ENCODE peak calls at places on chromosomes 16 and 17, in seven cellular contexts. One of them, this sample, is unnamed.

GRCh38 chr16:81945665-81946064 is 65.6 kb downstream of the SDR42E1 start:
- DNase-seq in AG04450: no peak
- DNase-seq in cardiac muscle cell: no peak
- DNase-seq in heart left ventricle: no peak
- DNase-seq in AG10803: peak
- DNase-seq in fibroblast of villous mesenchyme: peak
- DNase-seq in GM06990: no peak
- DNase-seq in this sample: no peak

GRCh38 chr17:55086635-55087058 is 118.1 kb downstream of the STXBP4 start:
- DNase-seq in AG10803: peak
- DNase-seq in AG04450: peak
- DNase-seq in GM06990: no peak
- DNase-seq in heart left ventricle: no peak
- DNase-seq in cardiac muscle cell: no peak
- DNase-seq in fibroblast of villous mesenchyme: peak
- DNase-seq in this sample: peak

GRCh38 chr17:17970699-17971430 is 1.3 kb downstream of the TOM1L2 start:
- DNase-seq in cardiac muscle cell: no peak
- DNase-seq in heart left ventricle: no peak
- DNase-seq in AG10803: no peak
- DNase-seq in AG04450: no peak
- DNase-seq in GM06990: no peak
- DNase-seq in fibroblast of villous mesenchyme: peak
- DNase-seq in this sample: no peak

GRCh38 chr16:69166221-69166833 is 20.6 kb upstream of the SNTB2 start:
- DNase-seq in cardiac muscle cell: peak
- DNase-seq in AG10803: no peak
- DNase-seq in heart left ventricle: no peak
- DNase-seq in GM06990: no peak
- DNase-seq in fibroblast of villous mesenchyme: peak
- DNase-seq in AG04450: peak
- DNase-seq in this sample: no peak

GRCh38 chr17:61403846-61404701 is 4.4 kb downstream of the TBX2 start:
- DNase-seq in heart left ventricle: no peak
- DNase-seq in fibroblast of villous mesenchyme: peak
- DNase-seq in cardiac muscle cell: no peak
- DNase-seq in GM06990: no peak
- DNase-seq in AG04450: no peak
- DNase-seq in AG10803: no peak
- DNase-seq in this sample: no peak

GRCh38 chr17:72516772-72517399 is 396.1 kb downstream of the SOX9 start:
- DNase-seq in AG04450: no peak
- DNase-seq in heart left ventricle: peak
- DNase-seq in cardiac muscle cell: no peak
- DNase-seq in AG10803: peak
- DNase-seq in fibroblast of villous mesenchyme: peak
- DNase-seq in GM06990: peak
- DNase-seq in this sample: no peak

GRCh38 chr17:72976971-72977767 is 115.3 kb downstream of the SLC39A11 start:
- DNase-seq in heart left ventricle: peak
- DNase-seq in GM06990: no peak
- DNase-seq in AG04450: peak
- DNase-seq in fibroblast of villous mesenchyme: peak
- DNase-seq in cardiac muscle cell: peak
- DNase-seq in AG10803: peak
- DNase-seq in this sample: peak

GRCh38 chr16:75110637-75111513 is 5.7 kb downstream of the LDHD start:
- DNase-seq in heart left ventricle: peak
- DNase-seq in AG10803: peak
- DNase-seq in cardiac muscle cell: peak
- DNase-seq in fibroblast of villous mesenchyme: peak
- DNase-seq in GM06990: peak
- DNase-seq in AG04450: peak
- DNase-seq in this sample: peak

GRCh38 chr17:47304191-47304590 is 19.6 kb upstream of the EFCAB13 start:
- DNase-seq in heart left ventricle: no peak
- DNase-seq in AG04450: no peak
- DNase-seq in AG10803: peak
- DNase-seq in GM06990: no peak
- DNase-seq in fibroblast of villous mesenchyme: no peak
- DNase-seq in cardiac muscle cell: no peak
- DNase-seq in this sample: no peak

GRCh38 chr16:50653056-50653455 is 28.1 kb downstream of the SNX20 start:
- DNase-seq in fibroblast of villous mesenchyme: no peak
- DNase-seq in heart left ventricle: no peak
- DNase-seq in AG04450: no peak
- DNase-seq in cardiac muscle cell: no peak
- DNase-seq in GM06990: no peak
- DNase-seq in AG10803: no peak
- DNase-seq in this sample: no peak

GRCh38 chr17:39251997-39252396 is 26.3 kb upstream of the STAC2 start:
- DNase-seq in heart left ventricle: no peak
- DNase-seq in fibroblast of villous mesenchyme: peak
- DNase-seq in cardiac muscle cell: no peak
- DNase-seq in GM06990: no peak
- DNase-seq in AG10803: no peak
- DNase-seq in AG04450: no peak
- DNase-seq in this sample: no peak

GRCh38 chr17:46995841-46996571 is 17.0 kb upstream of the RPRML start:
- DNase-seq in heart left ventricle: no peak
- DNase-seq in GM06990: no peak
- DNase-seq in AG10803: peak
- DNase-seq in AG04450: no peak
- DNase-seq in fibroblast of villous mesenchyme: peak
- DNase-seq in cardiac muscle cell: no peak
- DNase-seq in this sample: no peak

GRCh38 chr16:69443809-69444611 is 19.6 kb downstream of the CYB5B start:
- DNase-seq in fibroblast of villous mesenchyme: peak
- DNase-seq in AG10803: peak
- DNase-seq in cardiac muscle cell: no peak
- DNase-seq in heart left ventricle: peak
- DNase-seq in AG04450: no peak
- DNase-seq in GM06990: peak
- DNase-seq in this sample: no peak

GRCh38 chr16:76976756-76977155 is 214.2 kb upstream of the MON1B start:
- DNase-seq in AG04450: no peak
- DNase-seq in fibroblast of villous mesenchyme: no peak
- DNase-seq in cardiac muscle cell: no peak
- DNase-seq in AG10803: no peak
- DNase-seq in heart left ventricle: no peak
- DNase-seq in GM06990: no peak
- DNase-seq in this sample: no peak

GRCh38 chr17:9541718-9542117 is 33.9 kb downstream of the STX8 start:
- DNase-seq in AG10803: no peak
- DNase-seq in cardiac muscle cell: no peak
- DNase-seq in heart left ventricle: no peak
- DNase-seq in fibroblast of villous mesenchyme: no peak
- DNase-seq in AG04450: no peak
- DNase-seq in GM06990: no peak
- DNase-seq in this sample: no peak

GRCh38 chr17:32496348-32497078 is 9.7 kb downstream of the CDK5R1 start:
- DNase-seq in heart left ventricle: no peak
- DNase-seq in cardiac muscle cell: peak
- DNase-seq in AG10803: peak
- DNase-seq in fibroblast of villous mesenchyme: peak
- DNase-seq in AG04450: peak
- DNase-seq in GM06990: no peak
- DNase-seq in this sample: no peak

GRCh38 chr17:32494621-32495346 is 8.0 kb downstream of the CDK5R1 start:
- DNase-seq in heart left ventricle: no peak
- DNase-seq in cardiac muscle cell: no peak
- DNase-seq in fibroblast of villous mesenchyme: no peak
- DNase-seq in GM06990: no peak
- DNase-seq in AG10803: no peak
- DNase-seq in AG04450: no peak
- DNase-seq in this sample: no peak

GRCh38 chr17:32495347-32496253 is 8.8 kb downstream of the CDK5R1 start:
- DNase-seq in fibroblast of villous mesenchyme: peak
- DNase-seq in cardiac muscle cell: peak
- DNase-seq in heart left ventricle: peak
- DNase-seq in AG04450: no peak
- DNase-seq in AG10803: peak
- DNase-seq in GM06990: no peak
- DNase-seq in this sample: no peak

GRCh38 chr17:32498362-32498761 is 11.6 kb downstream of the CDK5R1 start:
- DNase-seq in AG04450: no peak
- DNase-seq in cardiac muscle cell: no peak
- DNase-seq in GM06990: no peak
- DNase-seq in heart left ventricle: no peak
- DNase-seq in fibroblast of villous mesenchyme: no peak
- DNase-seq in AG10803: no peak
- DNase-seq in this sample: no peak

DNA sequence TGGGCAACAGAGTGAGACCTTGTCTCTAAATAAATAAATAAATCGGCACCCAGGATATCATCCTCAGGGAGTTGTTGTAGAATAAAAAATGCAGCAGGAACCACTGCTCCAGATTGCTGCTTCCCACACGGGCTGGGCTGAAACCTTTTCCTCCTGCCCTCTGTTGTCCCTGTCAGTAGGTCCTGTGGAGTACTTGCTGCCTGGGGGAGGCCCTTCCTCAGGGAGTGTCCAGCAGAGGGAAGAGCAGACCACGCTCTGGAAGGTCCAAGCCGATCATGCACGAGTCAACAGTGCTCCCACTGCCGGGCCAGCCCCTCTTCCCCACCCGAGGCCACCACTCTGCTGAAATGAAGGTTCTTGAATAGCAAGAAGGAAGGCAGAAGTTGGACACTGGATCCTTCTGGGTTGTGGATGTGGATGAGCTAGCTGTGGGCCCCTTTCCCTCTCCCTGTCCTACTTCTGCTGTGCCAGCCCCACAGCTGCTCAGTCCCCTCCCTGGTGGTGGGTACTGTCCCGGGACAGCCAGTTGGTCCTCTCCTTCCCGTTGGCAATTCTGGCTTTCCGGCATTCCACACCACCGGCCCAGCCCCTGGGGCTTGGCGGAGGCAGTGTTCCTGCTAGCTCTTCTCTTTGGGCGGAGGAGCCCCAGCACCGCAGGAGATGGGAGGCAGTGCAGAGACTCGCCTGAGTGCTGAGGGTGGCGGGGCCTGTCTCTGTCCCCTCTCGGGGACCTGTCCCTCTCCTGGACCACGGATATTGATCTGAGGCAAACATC is 10.8 kb downstream of the CDK5R1 start:
- DNase-seq in AG04450: no peak
- DNase-seq in heart left ventricle: no peak
- DNase-seq in GM06990: no peak
- DNase-seq in fibroblast of villous mesenchyme: no peak
- DNase-seq in cardiac muscle cell: no peak
- DNase-seq in AG10803: no peak
- DNase-seq in this sample: no peak
- TF ChIP-seq CTCF in AG04450: no peak
- TF ChIP-seq CTCF in heart left ventricle: no peak
- TF ChIP-seq CTCF in GM06990: peak
- TF ChIP-seq CTCF in fibroblast of villous mesenchyme: no peak
- TF ChIP-seq CTCF in cardiac muscle cell: peak
- TF ChIP-seq CTCF in AG10803: peak
- TF ChIP-seq CTCF in this sample: peak

GRCh38 chr17:49647256-49647585 is 30.7 kb downstream of the SPOP start:
- DNase-seq in AG10803: no peak
- DNase-seq in heart left ventricle: no peak
- DNase-seq in cardiac muscle cell: no peak
- DNase-seq in AG04450: no peak
- DNase-seq in GM06990: no peak
- DNase-seq in fibroblast of villous mesenchyme: no peak
- DNase-seq in this sample: no peak
- H3K4me3 ChIP-seq in AG10803: no peak
- H3K4me3 ChIP-seq in heart left ventricle: no peak
- H3K4me3 ChIP-seq in cardiac muscle cell: no peak
- H3K4me3 ChIP-seq in AG04450: no peak
- H3K4me3 ChIP-seq in GM06990: no peak
- H3K4me3 ChIP-seq in fibroblast of villous mesenchyme: no peak
- H3K4me3 ChIP-seq in this sample: no peak

GRCh38 chr17:63446218-63446980 is at the start of gene CYB561:
- DNase-seq in GM06990: peak
- DNase-seq in AG10803: peak
- DNase-seq in AG04450: no peak
- DNase-seq in fibroblast of villous mesenchyme: peak
- DNase-seq in heart left ventricle: peak
- DNase-seq in cardiac muscle cell: no peak
- DNase-seq in this sample: no peak
- TF ChIP-seq CTCF in GM06990: no peak
- TF ChIP-seq CTCF in AG10803: peak
- TF ChIP-seq CTCF in AG04450: no peak
- TF ChIP-seq CTCF in fibroblast of villous mesenchyme: peak
- TF ChIP-seq CTCF in heart left ventricle: no peak
- TF ChIP-seq CTCF in cardiac muscle cell: peak
- TF ChIP-seq CTCF in this sample: no peak

GRCh38 chr16:54933281-54934150 is 2.9 kb downstream of the IRX5 start:
- DNase-seq in AG04450: no peak
- DNase-seq in GM06990: no peak
- DNase-seq in cardiac muscle cell: peak
- DNase-seq in AG10803: no peak
- DNase-seq in heart left ventricle: no peak
- DNase-seq in fibroblast of villous mesenchyme: no peak
- DNase-seq in this sample: no peak

GRCh38 chr16:54932737-54933254 is 2.1 kb downstream of the IRX5 start:
- DNase-seq in fibroblast of villous mesenchyme: no peak
- DNase-seq in cardiac muscle cell: peak
- DNase-seq in AG04450: no peak
- DNase-seq in heart left ventricle: no peak
- DNase-seq in GM06990: no peak
- DNase-seq in AG10803: no peak
- DNase-seq in this sample: no peak

GRCh38 chr16:54935411-54936085 is 4.9 kb downstream of the IRX5 start:
- DNase-seq in AG10803: no peak
- DNase-seq in GM06990: no peak
- DNase-seq in heart left ventricle: no peak
- DNase-seq in fibroblast of villous mesenchyme: no peak
- DNase-seq in AG04450: no peak
- DNase-seq in cardiac muscle cell: no peak
- DNase-seq in this sample: no peak

GRCh38 chr16:54936086-54936978 is 5.7 kb downstream of the IRX5 start:
- DNase-seq in GM06990: no peak
- DNase-seq in fibroblast of villous mesenchyme: peak
- DNase-seq in heart left ventricle: peak
- DNase-seq in AG04450: no peak
- DNase-seq in AG10803: peak
- DNase-seq in cardiac muscle cell: peak
- DNase-seq in this sample: no peak

DNA sequence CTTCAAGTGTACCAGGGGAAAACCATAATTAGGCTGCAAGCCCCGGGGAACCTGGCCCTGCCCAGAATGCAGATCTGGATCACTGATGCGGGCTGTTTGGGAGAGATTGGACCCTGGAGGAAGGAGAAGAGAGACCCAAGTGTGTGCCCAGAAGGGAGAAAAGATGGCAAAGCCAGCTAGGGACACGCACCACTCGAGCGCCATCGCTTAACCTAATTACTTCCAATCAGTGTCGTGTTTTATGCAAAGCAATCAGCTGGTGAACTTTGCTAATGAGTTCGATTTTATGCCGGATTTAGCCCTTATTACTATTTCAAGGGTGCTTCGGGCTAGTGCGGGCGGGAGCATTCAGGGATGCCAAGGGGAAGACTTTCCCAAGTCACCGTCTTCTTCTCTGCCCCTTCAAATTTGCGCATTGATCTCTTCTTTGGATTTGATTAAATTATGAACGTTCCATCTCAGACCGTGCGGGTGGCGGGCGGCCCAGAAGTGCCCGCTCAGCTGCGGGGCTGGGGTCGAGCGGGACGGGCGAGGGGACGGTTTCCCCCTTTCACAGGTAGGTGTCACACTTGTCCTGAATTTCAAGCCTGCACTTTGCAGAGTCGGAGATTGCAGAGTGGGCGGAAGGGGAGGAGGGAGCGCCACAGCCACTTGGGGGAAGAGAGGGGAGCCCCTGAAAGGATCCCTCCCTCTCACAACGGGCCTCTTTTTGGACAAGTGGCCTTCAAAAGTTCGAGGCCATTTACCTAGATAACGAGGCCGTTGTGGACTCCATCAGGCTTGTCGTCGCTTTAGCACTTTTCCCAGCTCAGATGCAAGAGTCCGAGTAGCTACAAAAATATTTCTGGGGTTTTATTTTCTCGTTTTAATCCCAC is 4.1 kb downstream of the IRX5 start:
- DNase-seq in cardiac muscle cell: peak
- DNase-seq in AG10803: peak
- DNase-seq in fibroblast of villous mesenchyme: no peak
- DNase-seq in AG04450: no peak
- DNase-seq in GM06990: no peak
- DNase-seq in heart left ventricle: peak
- DNase-seq in this sample: no peak
- H3K4me3 ChIP-seq in cardiac muscle cell: peak
- H3K4me3 ChIP-seq in AG10803: peak
- H3K4me3 ChIP-seq in fibroblast of villous mesenchyme: no peak
- H3K4me3 ChIP-seq in AG04450: no peak
- H3K4me3 ChIP-seq in GM06990: no peak
- H3K4me3 ChIP-seq in heart left ventricle: peak
- H3K4me3 ChIP-seq in this sample: no peak

This sample was measured in retinal pigment epithelial cell.